ENCODE peak calls at places on chromosomes 12 and 14, in five cellular contexts. D is uterus; R is CD8-positive, alpha-beta T cell; W is transverse colon; O is IMR-90. C is an unnamed sample.
A peak's percentile ranks its signal among the peaks of the same experiment; 100 is the strongest.

GRCh38 chr12:110829308-110829707 is 17.5 kb upstream of the CCDC63 start:
- DNase-seq in D (no peak), R (no peak), W (no peak), O (no peak), C (no peak)

GRCh38 chr12:124040286-124040685 is 67.3 kb downstream of the ZNF664 start:
- DNase-seq in D (no peak), R (no peak), W (no peak), O (no peak), C (no peak)

GRCh38 chr12:89064151-89064550 is 288.1 kb downstream of the DUSP6 start:
- DNase-seq in D (no peak), R (no peak), W (no peak), O (no peak), C (no peak)

GRCh38 chr12:51827925-51828818 is 20.3 kb downstream of the FIGNL2 start:
- DNase-seq in D (no peak), R (no peak), W (peak; percentile 68), O (peak; percentile 64), C (peak; percentile 48)

GRCh38 chr12:113131556-113131955 is 4.0 kb downstream of the RASAL1 start:
- DNase-seq in D (no peak), R (no peak), W (no peak), O (no peak), C (no peak)

GRCh38 chr12:124754491-124754890 is 109.2 kb downstream of the SCARB1 start:
- DNase-seq in D (no peak), R (no peak), W (no peak), O (no peak), C (no peak)

GRCh38 chr12:75636607-75637006 is 125.2 kb upstream of the KRR1 start:
- DNase-seq in D (no peak), R (no peak), W (no peak), O (no peak), C (no peak)

GRCh38 chr12:115697341-115697740 is 580.2 kb downstream of the MED13L start:
- DNase-seq in D (no peak), R (no peak), W (no peak), O (no peak), C (no peak)

GRCh38 chr12:52230364-52231281 is 2.4 kb upstream of the KRT7 start:
- DNase-seq in D (no peak), R (no peak), W (no peak), O (peak; percentile 68), C (no peak)

GRCh38 chr12:49200882-49201594 is 12.2 kb upstream of the TUBA1A start:
- DNase-seq in D (peak; percentile 31), R (no peak), W (no peak), O (peak; percentile 89), C (peak; percentile 66)

GRCh38 chr12:12734561-12735071 is 17.4 kb downstream of the CDKN1B start:
- DNase-seq in D (no peak), R (no peak), W (no peak), O (peak; percentile 75), C (no peak)

GRCh38 chr14:72574687-72575086 is 319.2 kb downstream of the DPF3 start:
- DNase-seq in D (no peak), R (no peak), W (no peak), O (no peak), C (no peak)

GRCh38 chr14:72573725-72574426 is 320.0 kb downstream of the DPF3 start:
- DNase-seq in D (no peak), R (no peak), W (no peak), O (no peak), C (no peak)

GRCh38 chr14:72576258-72576657 is 317.6 kb downstream of the DPF3 start:
- DNase-seq in D (no peak), R (no peak), W (no peak), O (peak; percentile 41), C (no peak)

GRCh38 chr14:72578514-72578913 is 315.4 kb downstream of the DPF3 start:
- DNase-seq in D (no peak), R (no peak), W (no peak), O (no peak), C (no peak)

GRCh38 chr14:72577521-72577920 is 316.4 kb downstream of the DPF3 start:
- DNase-seq in D (no peak), R (no peak), W (no peak), O (no peak), C (no peak)
- TF ChIP-seq CTCF in D (no peak), R (no peak), W (no peak), O (no peak), C (no peak)

DNA sequence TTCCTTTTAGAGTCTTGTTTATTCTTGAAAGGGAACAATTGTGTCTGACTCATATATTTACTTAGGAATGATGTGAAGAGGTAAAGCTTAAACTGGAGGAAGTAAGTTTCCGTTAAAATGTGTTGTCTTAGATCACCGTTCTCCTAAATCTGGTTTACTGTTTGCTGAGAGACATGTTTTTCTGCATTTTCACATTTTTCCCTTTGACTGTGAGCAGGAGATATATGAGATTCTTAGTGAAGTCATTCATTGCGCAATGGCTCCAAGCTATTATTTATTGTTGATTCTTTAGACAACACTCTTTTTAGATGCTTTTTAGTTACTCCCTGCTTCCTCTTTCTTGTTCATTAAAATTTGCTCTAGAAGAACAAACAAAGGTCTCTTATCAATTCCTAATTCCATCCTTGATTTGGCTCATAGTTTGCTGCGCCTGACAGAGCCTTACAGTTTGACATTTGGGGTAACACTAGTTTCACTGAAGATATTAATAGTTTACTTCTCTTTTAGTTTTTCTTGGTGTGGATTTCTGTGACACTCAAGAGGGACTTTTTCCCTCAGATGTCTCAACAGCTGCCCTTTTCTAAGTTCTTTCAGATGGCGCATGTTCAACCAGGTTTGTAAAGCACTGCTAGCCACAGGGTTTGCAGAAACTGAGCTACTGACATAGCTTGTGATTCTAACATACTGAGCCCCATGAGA is 11.4 kb downstream of the CLECL1 start:
- DNase-seq in D (no peak), R (no peak), W (no peak), O (peak; percentile 3), C (no peak)
- H3K4me3 ChIP-seq in D (no peak overlapping the region), R (no peak overlapping the region), W (no peak overlapping the region), O (no peak overlapping the region), C (no peak overlapping the region)

DNA sequence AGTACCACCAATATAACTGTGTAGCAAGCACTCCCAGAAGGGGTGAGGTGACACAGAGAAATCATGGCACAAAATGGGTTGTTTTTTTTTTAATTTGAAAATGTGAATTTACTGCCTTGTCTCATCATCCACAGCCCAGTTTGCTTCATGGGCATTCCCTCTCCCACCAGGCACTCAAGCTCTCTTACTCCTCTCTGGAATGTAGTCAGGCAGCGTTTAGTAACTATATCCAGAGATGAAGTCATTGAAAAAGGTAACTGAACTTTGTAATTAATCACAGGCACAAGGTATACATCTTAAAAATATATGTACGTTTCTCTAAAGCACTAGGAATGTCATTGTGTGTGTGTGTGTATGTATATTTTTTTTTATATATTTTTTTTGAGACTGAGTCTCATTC is 91.4 kb downstream of the FAR2 start:
- DNase-seq in D (no peak), R (no peak), W (no peak), O (no peak), C (no peak)
- TF ChIP-seq CTCF in D (no peak), R (no peak), W (no peak), O (no peak), C (no peak)

GRCh38 chr12:121932176-121932536 is 13.8 kb downstream of the CFAP251 start:
- DNase-seq in D (no peak), R (no peak), W (no peak), O (no peak), C (no peak)

GRCh38 chr12:121930862-121931261 is 12.5 kb downstream of the CFAP251 start:
- DNase-seq in D (no peak), R (no peak), W (no peak), O (no peak), C (no peak)

GRCh38 chr12:121934318-121934682 is 15.9 kb downstream of the CFAP251 start:
- DNase-seq in D (no peak), R (no peak), W (no peak), O (peak; percentile 15), C (no peak)

GRCh38 chr12:121932914-121933521 is 14.6 kb downstream of the CFAP251 start:
- DNase-seq in D (no peak), R (no peak), W (no peak), O (no peak), C (no peak)

GRCh38 chr12:121933522-121934317 is 15.3 kb downstream of the CFAP251 start:
- DNase-seq in D (no peak), R (no peak), W (no peak), O (peak; percentile 42), C (no peak)
- H3K4me3 ChIP-seq in D (no peak overlapping the region), R (no peak overlapping the region), W (no peak overlapping the region), O (no peak overlapping the region), C (no peak overlapping the region)

GRCh38 chr14:100469632-100470522 is 117.3 kb downstream of the BEGAIN start:
- DNase-seq in D (no peak), R (no peak), W (no peak), O (no peak), C (no peak)

GRCh38 chr14:100468557-100468956 is 118.7 kb downstream of the BEGAIN start:
- DNase-seq in D (no peak), R (no peak), W (no peak), O (no peak), C (no peak)

GRCh38 chr14:100472094-100472455 is 115.1 kb downstream of the BEGAIN start:
- DNase-seq in D (no peak), R (no peak), W (no peak), O (no peak), C (no peak)

GRCh38 chr14:100471451-100472093 is 115.6 kb downstream of the BEGAIN start:
- DNase-seq in D (no peak), R (no peak), W (no peak), O (no peak), C (no peak)

GRCh38 chr14:100470523-100470897 is 116.7 kb downstream of the BEGAIN start:
- DNase-seq in D (no peak), R (no peak), W (no peak), O (no peak), C (no peak)
- TF ChIP-seq CTCF in D (no peak), R (no peak), W (no peak), O (no peak), C (no peak)

GRCh38 chr12:50241178-50241577 is 42.1 kb downstream of the LIMA1 start:
- DNase-seq in D (no peak), R (no peak), W (no peak), O (peak; percentile 77), C (no peak)

GRCh38 chr12:50243507-50243906 is 39.8 kb downstream of the LIMA1 start:
- DNase-seq in D (no peak), R (no peak), W (no peak), O (no peak), C (no peak)

GRCh38 chr12:50240792-50241114 is 42.6 kb downstream of the LIMA1 start:
- DNase-seq in D (no peak), R (no peak), W (no peak), O (no peak), C (no peak)

GRCh38 chr12:50240096-50240791 is 43.1 kb downstream of the LIMA1 start:
- DNase-seq in D (no peak), R (no peak), W (no peak), O (no peak), C (no peak)

GRCh38 chr12:50242751-50243191 is 40.5 kb downstream of the LIMA1 start:
- DNase-seq in D (no peak), R (no peak), W (no peak), O (peak; percentile 83), C (no peak)
- H3K4me3 ChIP-seq in D (no peak overlapping the region), R (no peak overlapping the region), W (no peak overlapping the region), O (no peak overlapping the region), C (no peak overlapping the region)